ENCODE peak calls at places on chromosomes 4 and X, in seven cellular contexts. D is GM12865; Q is CD8-positive, alpha-beta T cell; A is brain microvascular endothelial cell; X is fibroblast of the aortic adventitia; P is stomach; S is BJ. J is an unnamed sample.

GRCh38 chr4:62871057-62871456 is 1538.2 kb downstream of the TECRL start:
- DNase-seq in D (no peak), Q (no peak), A (no peak), X (no peak), P (no peak), S (no peak), J (no peak)

GRCh38 chr4:87009095-87009648 is 74.4 kb downstream of the AFF1 start:
- DNase-seq in D (peak), Q (no peak), A (no peak), X (no peak), P (no peak), S (no peak), J (no peak)

GRCh38 chr4:176794151-176794550 is 1.4 kb upstream of the VEGFC start:
- DNase-seq in D (no peak), Q (no peak), A (peak), X (peak), P (no peak), S (peak), J (peak)

GRCh38 chr4:129672941-129673340 is 577.0 kb downstream of the C4orf33 start:
- DNase-seq in D (no peak), Q (no peak), A (no peak), X (no peak), P (no peak), S (no peak), J (no peak)

GRCh38 chr4:1516881-1517480 is 110.7 kb upstream of the NKX1-1 start:
- DNase-seq in D (no peak), Q (no peak), A (no peak), X (no peak), P (no peak), S (no peak), J (no peak)

GRCh38 chrX:82711432-82711831 is 796.7 kb upstream of the POU3F4 start:
- DNase-seq in D (no peak), Q (no peak), A (no peak), X (no peak), P (no peak), S (no peak), J (no peak)

GRCh38 chrX:72253686-72254085 is 14.9 kb upstream of the ERCC6L start:
- DNase-seq in D (no peak), Q (no peak), A (no peak), X (no peak), P (no peak), S (no peak), J (no peak)

GRCh38 chr4:183140911-183141320 is 41.9 kb downstream of the WWC2 start:
- DNase-seq in D (no peak), Q (no peak), A (peak), X (peak), P (no peak), S (peak), J (peak)

GRCh38 chr4:121462660-121463261 is 81.9 kb upstream of the QRFPR start:
- DNase-seq in D (peak), Q (no peak), A (peak), X (peak), P (peak), S (peak), J (peak)

GRCh38 chrX:110133735-110134370 is 130.9 kb downstream of the TMEM164 start:
- DNase-seq in D (no peak), Q (no peak), A (no peak), X (no peak), P (no peak), S (no peak), J (no peak)

GRCh38 chr4:81804849-81805248 is 333.1 kb upstream of the RASGEF1B start:
- DNase-seq in D (no peak), Q (no peak), A (no peak), X (no peak), P (no peak), S (no peak), J (no peak)

GRCh38 chr4:54165011-54165410 is 64.1 kb upstream of the PDGFRA start:
- DNase-seq in D (no peak), Q (no peak), A (no peak), X (no peak), P (no peak), S (no peak), J (no peak)

GRCh38 chr4:112058433-112058832 is 86.8 kb upstream of the FAM241A start:
- DNase-seq in D (no peak), Q (no peak), A (no peak), X (peak), P (no peak), S (no peak), J (no peak)

GRCh38 chr4:42953316-42953715 is 60.8 kb downstream of the GRXCR1 start:
- DNase-seq in D (no peak), Q (no peak), A (no peak), X (no peak), P (no peak), S (no peak), J (no peak)

GRCh38 chr4:55409468-55410171 is 13.9 kb downstream of the TMEM165 start:
- DNase-seq in D (peak), Q (no peak), A (peak), X (peak), P (no peak), S (no peak), J (peak)

GRCh38 chr4:141801558-141801957 is 165.2 kb downstream of the IL15 start:
- DNase-seq in D (no peak), Q (no peak), A (no peak), X (no peak), P (no peak), S (no peak), J (no peak)

GRCh38 chrX:21745756-21746155 is 12.2 kb downstream of the SMPX start:
- DNase-seq in D (peak), Q (peak), A (peak), X (peak), P (peak), S (no peak), J (peak)

GRCh38 chr4:56603297-56603696 is 77.8 kb downstream of the HOPX start:
- DNase-seq in D (no peak), Q (no peak), A (no peak), X (no peak), P (no peak), S (no peak), J (no peak)

GRCh38 chrX:17817242-17817641 is 43.9 kb downstream of the RAI2 start:
- DNase-seq in D (no peak), Q (no peak), A (no peak), X (peak), P (no peak), S (no peak), J (no peak)

DNA sequence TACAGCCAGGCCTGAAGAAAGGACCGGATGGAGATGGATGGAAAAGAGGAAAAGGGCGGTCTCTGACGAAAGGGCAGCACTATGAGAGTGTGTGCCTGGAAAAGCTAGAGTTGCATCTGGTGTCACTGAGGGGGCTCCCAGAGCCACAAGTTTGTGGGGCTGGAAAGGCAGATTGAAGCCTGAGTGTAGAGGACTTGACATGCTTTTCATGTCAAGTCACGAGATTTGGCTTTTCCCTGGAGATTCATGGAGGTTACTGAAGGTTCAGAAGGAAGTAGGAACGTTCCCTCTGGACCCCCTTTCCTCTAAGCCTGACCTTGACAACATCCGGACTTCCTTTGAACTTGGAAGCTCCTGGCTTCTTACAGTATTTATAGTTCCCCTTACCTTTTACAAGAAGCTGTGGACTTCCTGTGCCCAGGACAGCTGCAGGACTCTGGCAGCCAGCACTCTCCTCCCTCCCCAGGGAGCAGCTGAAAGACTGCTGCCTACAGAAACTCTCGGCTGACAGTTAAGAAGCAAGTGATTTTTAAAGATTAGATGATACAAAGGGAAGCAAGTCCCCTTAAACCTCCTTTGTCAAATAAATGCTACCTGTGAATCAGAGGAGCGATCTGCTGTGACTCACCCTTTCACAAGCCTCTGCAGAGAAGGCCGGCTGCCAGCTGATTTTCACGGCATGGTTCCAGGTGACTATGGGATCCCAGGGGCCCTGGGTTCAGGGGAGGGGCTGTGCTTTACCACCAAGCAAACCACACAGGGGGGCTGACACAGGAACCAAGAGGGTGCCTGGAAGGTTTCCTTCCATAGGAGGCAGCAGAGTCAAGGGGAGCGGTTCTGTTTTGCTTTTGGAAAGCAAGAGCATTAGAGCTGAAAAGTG is 72.9 kb upstream of the STIM2 start:
- DNase-seq in D (peak), Q (peak), A (peak), X (peak), P (peak), S (no peak), J (peak)
- TF ChIP-seq CTCF in D (peak), Q (peak), A (peak), X (peak), P (no peak), S (peak), J (peak)

GRCh38 chrX:37905436-37906147 is 58.2 kb upstream of the DYNLT3 start:
- DNase-seq in D (no peak), Q (no peak), A (peak), X (peak), P (peak), S (no peak), J (peak)
- H3K4me3 ChIP-seq in D (no peak), Q (no peak), A (peak), X (peak), P (peak), S (peak), J (peak)

GRCh38 chrX:106323357-106323756 is 155.3 kb downstream of the PWWP3B start:
- DNase-seq in D (no peak), Q (no peak), A (no peak), X (no peak), P (no peak), S (no peak), J (no peak)
- TF ChIP-seq CTCF in D (no peak), Q (no peak), A (no peak), X (no peak), P (no peak), S (no peak), J (no peak)

GRCh38 chr4:152937535-152938236 is 1.6 kb downstream of the FHDC1 start:
- DNase-seq in D (peak), Q (no peak), A (no peak), X (peak), P (peak), S (no peak), J (no peak)

GRCh38 chr4:152937280-152937534 is 1.1 kb downstream of the FHDC1 start:
- DNase-seq in D (no peak), Q (no peak), A (no peak), X (no peak), P (no peak), S (no peak), J (no peak)

GRCh38 chr4:152936446-152937279 is 540 bp downstream of the FHDC1 start:
- DNase-seq in D (peak), Q (no peak), A (no peak), X (peak), P (peak), S (no peak), J (no peak)

GRCh38 chr4:152935661-152936445 is at the start of gene FHDC1:
- DNase-seq in D (peak), Q (no peak), A (no peak), X (no peak), P (peak), S (no peak), J (no peak)

DNA sequence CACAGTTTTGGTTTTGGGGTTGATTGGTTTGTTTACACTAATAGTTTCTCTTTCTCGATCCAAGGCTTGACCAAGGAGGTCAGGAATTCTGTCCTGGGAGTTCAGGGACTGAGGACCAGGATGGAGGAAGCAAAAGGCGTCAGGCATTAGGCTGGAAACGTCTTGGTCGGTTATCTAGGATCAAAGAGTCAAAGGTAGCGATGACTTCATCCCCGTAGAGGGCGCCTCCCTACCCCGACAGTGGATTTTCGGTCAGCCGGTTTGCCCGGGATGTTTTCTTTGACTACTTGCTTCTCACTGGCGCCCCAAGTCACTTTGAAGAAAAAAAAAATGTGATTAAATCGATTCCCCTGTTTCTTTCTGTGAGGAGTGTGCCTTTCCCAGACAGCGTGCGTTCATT is 985 bp upstream of the FHDC1 start:
- DNase-seq in D (peak), Q (no peak), A (no peak), X (no peak), P (peak), S (no peak), J (no peak)
- H3K4me3 ChIP-seq in D (no peak), Q (no peak), A (no peak), X (no peak), P (no peak), S (no peak), J (no peak)